ENCODE peak calls at places on chromosomes 7 and 10, in four cellular contexts. Y, R, X and E are unnamed samples.

GRCh38 chr7:123492485-123492884 is 41.9 kb downstream of the IQUB start:
- DNase-seq in Y (no peak), R (no peak), X (no peak), E (no peak)

GRCh38 chr7:100972002-100972347 is 2.6 kb downstream of the MUC12 start:
- DNase-seq in Y (no peak), R (no peak), X (no peak), E (no peak)

GRCh38 chr10:99364125-99364524 is 35.0 kb downstream of the CNNM1 start:
- DNase-seq in Y (no peak), R (no peak), X (no peak), E (no peak)

GRCh38 chr10:78695846-78696245 is 372.9 kb upstream of the ZMIZ1 start:
- DNase-seq in Y (no peak), R (no peak), X (no peak), E (no peak)

GRCh38 chr7:149729586-149729982 is 43.8 kb downstream of the ZNF467 start:
- DNase-seq in Y (no peak), R (no peak), X (no peak), E (no peak)

GRCh38 chr7:139635521-139636240 is 112.2 kb downstream of the CLEC2L start:
- DNase-seq in Y (no peak), R (peak; percentile 40), X (no peak), E (peak; percentile 16)

GRCh38 chr10:69494626-69495558 is 43.6 kb downstream of the TSPAN15 start:
- DNase-seq in Y (no peak), R (no peak), X (no peak), E (no peak)

GRCh38 chr7:111829221-111829620 is 266.9 kb upstream of the IMMP2L start:
- DNase-seq in Y (no peak), R (no peak), X (no peak), E (no peak)

GRCh38 chr7:121882731-121883130 is 9.8 kb downstream of the PTPRZ1 start:
- DNase-seq in Y (no peak), R (no peak), X (no peak), E (no peak)

GRCh38 chr10:58266003-58266825 is 1.5 kb downstream of the IPMK start:
- DNase-seq in Y (no peak), R (peak; percentile 30), X (no peak), E (no peak)

GRCh38 chr10:23331567-23332290 is 12.9 kb downstream of the C10orf67 start:
- DNase-seq in Y (no peak), R (no peak), X (no peak), E (no peak)

GRCh38 chr7:1813394-1814088 is 143.5 kb downstream of the ELFN1 start:
- DNase-seq in Y (no peak), R (no peak), X (no peak), E (no peak)